ENCODE peak calls at places on chromosome 7, in four cellular contexts. C is iris pigment epithelial cell; W is stimulated activated CD4-positive, alpha-beta T cell treated with anti-CD3 and anti-CD28 coated beads, Interleukin-12 subunit alpha, Interleukin-12 subunit beta, amount 100 ng/mL, for 48 hours; Q is midbrain. T is an unnamed sample.

GRCh38 chr7:135650831-135651573 is 11.3 kb upstream of the STMP1 start:
- DNase-seq in C (peak), W (no peak), Q (no peak), T (no peak)

GRCh38 chr7:7913506-7913905 is 55.1 kb upstream of the GLCCI1 start:
- DNase-seq in C (peak), W (no peak), Q (no peak), T (no peak)

GRCh38 chr7:142391191-142391992 is 133.5 kb upstream of the PRSS58 start:
- DNase-seq in C (no peak), W (peak), Q (peak), T (no peak)

GRCh38 chr7:114047889-114048288 is 129.1 kb upstream of the PPP1R3A start:
- DNase-seq in C (peak), W (no peak), Q (no peak), T (no peak)

GRCh38 chr7:44158873-44159631 is 17.9 kb upstream of the MYL7 start:
- DNase-seq in C (no peak), W (no peak), Q (peak), T (peak)

GRCh38 chr7:5827755-5828154 is 46.3 kb upstream of the RNF216 start:
- DNase-seq in C (no peak), W (no peak), Q (no peak), T (no peak)

GRCh38 chr7:103929808-103930415 is 59.5 kb downstream of the RELN start:
- DNase-seq in C (no peak), W (no peak), Q (no peak), T (no peak)

GRCh38 chr7:85341121-85341520 is 154.3 kb upstream of the SEMA3D start:
- DNase-seq in C (no peak), W (no peak), Q (no peak), T (no peak)

GRCh38 chr7:55140221-55140980 is 121.6 kb downstream of the EGFR start:
- DNase-seq in C (peak), W (no peak), Q (no peak), T (no peak)

GRCh38 chr7:137295925-137296324 is 47.6 kb downstream of the PTN start:
- DNase-seq in C (no peak), W (no peak), Q (no peak), T (no peak)

GRCh38 chr7:75891815-75892411 is 13.1 kb downstream of the RHBDD2 start:
- DNase-seq in C (no peak), W (no peak), Q (no peak), T (no peak)

GRCh38 chr7:84999450-84999849 is 187.4 kb downstream of the SEMA3D start:
- DNase-seq in C (no peak), W (no peak), Q (no peak), T (no peak)

GRCh38 chr7:123635551-123636359 is 19.9 kb upstream of the LMOD2 start:
- DNase-seq in C (peak), W (no peak), Q (no peak), T (no peak)

GRCh38 chr7:36165059-36165458 is 12.0 kb downstream of the EEPD1 start:
- DNase-seq in C (peak), W (no peak), Q (no peak), T (no peak)

GRCh38 chr7:1538544-1539345 is 8.2 kb downstream of the MAFK start:
- DNase-seq in C (peak), W (no peak), Q (no peak), T (no peak)

GRCh38 chr7:25578991-25579687 is 350.9 kb upstream of the NPVF start:
- DNase-seq in C (no peak), W (no peak), Q (no peak), T (no peak)

GRCh38 chr7:122269241-122269640 is 35.3 kb downstream of the FEZF1 start:
- DNase-seq in C (no peak), W (no peak), Q (no peak), T (no peak)

GRCh38 chr7:41247128-41247865 is 455.6 kb downstream of the INHBA start:
- DNase-seq in C (peak), W (no peak), Q (no peak), T (no peak)

GRCh38 chr7:92447239-92448184 is at the start of gene GATAD1:
- DNase-seq in C (peak), W (peak), Q (peak), T (peak)

GRCh38 chr7:112005205-112005604 is 201.0 kb downstream of the DOCK4 start:
- DNase-seq in C (no peak), W (no peak), Q (no peak), T (no peak)

GRCh38 chr7:157585113-157585861 is 248.5 kb downstream of the DNAJB6 start:
- DNase-seq in C (no peak), W (no peak), Q (no peak), T (no peak)

GRCh38 chr7:158655931-158656441 is 48.6 kb downstream of the NCAPG2 start:
- DNase-seq in C (no peak), W (peak), Q (no peak), T (no peak)

GRCh38 chr7:147245274-147245673 is 1128.7 kb downstream of the CNTNAP2 start:
- DNase-seq in C (peak), W (no peak), Q (peak), T (no peak)

GRCh38 chr7:131727189-131727588 is 170.8 kb upstream of the PODXL start:
- DNase-seq in C (no peak), W (no peak), Q (no peak), T (no peak)

GRCh38 chr7:107014381-107015023 is 30.0 kb upstream of the PRKAR2B start:
- DNase-seq in C (peak), W (no peak), Q (no peak), T (no peak)

GRCh38 chr7:142125576-142125975 is 14.1 kb downstream of the MGAM2 start:
- DNase-seq in C (no peak), W (no peak), Q (no peak), T (no peak)

GRCh38 chr7:71015260-71015900 is 116.6 kb upstream of the GALNT17 start:
- DNase-seq in C (no peak), W (no peak), Q (no peak), T (no peak)

GRCh38 chr7:155363146-155363539 is 65.5 kb downstream of the INSIG1 start:
- DNase-seq in C (no peak), W (no peak), Q (no peak), T (no peak)

GRCh38 chr7:52269669-52270068 is 765.8 kb upstream of the POM121L12 start:
- DNase-seq in C (no peak), W (no peak), Q (no peak), T (no peak)

GRCh38 chr7:111294494-111294893 is 203.6 kb downstream of the LRRN3 start:
- DNase-seq in C (no peak), W (no peak), Q (no peak), T (no peak)

GRCh38 chr7:28142650-28143049 is 37.9 kb downstream of the JAZF1 start:
- DNase-seq in C (no peak), W (no peak), Q (peak), T (peak)

GRCh38 chr7:1361756-1362125 is 97.5 kb downstream of the MICALL2 start:
- DNase-seq in C (no peak), W (no peak), Q (no peak), T (no peak)

GRCh38 chr7:146791344-146792300 is 675.0 kb downstream of the CNTNAP2 start:
- DNase-seq in C (no peak), W (no peak), Q (no peak), T (no peak)

GRCh38 chr7:70456729-70457128 is 675.2 kb upstream of the GALNT17 start:
- DNase-seq in C (no peak), W (no peak), Q (no peak), T (no peak)

GRCh38 chr7:130298927-130299326 is 6.0 kb downstream of the CPA4 start:
- DNase-seq in C (no peak), W (no peak), Q (no peak), T (no peak)

GRCh38 chr7:132577206-132578049 is 1.2 kb upstream of the PLXNA4 start:
- DNase-seq in C (peak), W (no peak), Q (peak), T (peak)

GRCh38 chr7:84950836-84951235 is 236.0 kb downstream of the SEMA3D start:
- DNase-seq in C (peak), W (no peak), Q (no peak), T (no peak)

GRCh38 chr7:80273327-80273726 is 138.7 kb downstream of the GNAI1 start:
- DNase-seq in C (peak), W (no peak), Q (no peak), T (no peak)

T was measured in amygdala.